ENCODE peak calls at places on chromosomes 2 and 18, in five cellular contexts. One of them, this sample, is unnamed.

GRCh38 chr2:187050409-187050998 is 201.5 kb upstream of the ZSWIM2 start:
- DNase-seq in NB4: no peak
- DNase-seq in ovary: no peak
- DNase-seq in MM.1S: no peak
- DNase-seq in cardiac muscle cell: peak
- DNase-seq in this sample: peak

GRCh38 chr2:67948057-67948456 is 114.7 kb downstream of the C1D start:
- DNase-seq in ovary: no peak
- DNase-seq in MM.1S: no peak
- DNase-seq in NB4: no peak
- DNase-seq in cardiac muscle cell: no peak
- DNase-seq in this sample: no peak

GRCh38 chr2:10895231-10895630 is 16.5 kb upstream of the KCNF1 start:
- DNase-seq in ovary: no peak
- DNase-seq in cardiac muscle cell: no peak
- DNase-seq in MM.1S: no peak
- DNase-seq in NB4: no peak
- DNase-seq in this sample: no peak

GRCh38 chr2:157627594-157628281 is 926 bp downstream of the ACVR1C start:
- DNase-seq in cardiac muscle cell: peak
- DNase-seq in MM.1S: peak
- DNase-seq in NB4: no peak
- DNase-seq in ovary: peak
- DNase-seq in this sample: peak

GRCh38 chr2:192735467-192735866 is 540.7 kb upstream of the TMEFF2 start:
- DNase-seq in MM.1S: no peak
- DNase-seq in cardiac muscle cell: no peak
- DNase-seq in ovary: no peak
- DNase-seq in NB4: no peak
- DNase-seq in this sample: no peak

GRCh38 chr2:112541315-112542122 is 746 bp upstream of the POLR1B start:
- DNase-seq in NB4: peak
- DNase-seq in ovary: peak
- DNase-seq in cardiac muscle cell: peak
- DNase-seq in MM.1S: peak
- DNase-seq in this sample: peak

GRCh38 chr2:217794133-217794986 is 208.4 kb downstream of the TNS1 start:
- DNase-seq in ovary: no peak
- DNase-seq in MM.1S: no peak
- DNase-seq in cardiac muscle cell: no peak
- DNase-seq in NB4: no peak
- DNase-seq in this sample: no peak

GRCh38 chr2:185372188-185372587 is 366.4 kb upstream of the FSIP2 start:
- DNase-seq in ovary: no peak
- DNase-seq in MM.1S: no peak
- DNase-seq in NB4: no peak
- DNase-seq in cardiac muscle cell: no peak
- DNase-seq in this sample: peak

GRCh38 chr2:181948227-181948626 is 37.4 kb upstream of the PPP1R1C start:
- DNase-seq in cardiac muscle cell: no peak
- DNase-seq in ovary: no peak
- DNase-seq in MM.1S: no peak
- DNase-seq in NB4: no peak
- DNase-seq in this sample: no peak

GRCh38 chr2:120710256-120710655 is 25.4 kb upstream of the GLI2 start:
- DNase-seq in MM.1S: no peak
- DNase-seq in ovary: no peak
- DNase-seq in NB4: no peak
- DNase-seq in cardiac muscle cell: no peak
- DNase-seq in this sample: peak

GRCh38 chr2:120708944-120709607 is 26.6 kb upstream of the GLI2 start:
- DNase-seq in cardiac muscle cell: no peak
- DNase-seq in NB4: no peak
- DNase-seq in ovary: no peak
- DNase-seq in MM.1S: no peak
- DNase-seq in this sample: no peak

GRCh38 chr2:120711694-120712093 is 24.0 kb upstream of the GLI2 start:
- DNase-seq in MM.1S: no peak
- DNase-seq in NB4: no peak
- DNase-seq in ovary: no peak
- DNase-seq in cardiac muscle cell: no peak
- DNase-seq in this sample: no peak

GRCh38 chr2:120707816-120708215 is 27.9 kb upstream of the GLI2 start:
- DNase-seq in ovary: no peak
- DNase-seq in MM.1S: no peak
- DNase-seq in NB4: no peak
- DNase-seq in cardiac muscle cell: no peak
- DNase-seq in this sample: no peak

GRCh38 chr2:120709608-120710041 is 26.0 kb upstream of the GLI2 start:
- DNase-seq in MM.1S: no peak
- DNase-seq in ovary: no peak
- DNase-seq in NB4: no peak
- DNase-seq in cardiac muscle cell: no peak
- DNase-seq in this sample: no peak
- H3K4me3 ChIP-seq in MM.1S: no peak
- H3K4me3 ChIP-seq in ovary: no peak
- H3K4me3 ChIP-seq in NB4: no peak
- H3K4me3 ChIP-seq in cardiac muscle cell: no peak
- H3K4me3 ChIP-seq in this sample: no peak

DNA sequence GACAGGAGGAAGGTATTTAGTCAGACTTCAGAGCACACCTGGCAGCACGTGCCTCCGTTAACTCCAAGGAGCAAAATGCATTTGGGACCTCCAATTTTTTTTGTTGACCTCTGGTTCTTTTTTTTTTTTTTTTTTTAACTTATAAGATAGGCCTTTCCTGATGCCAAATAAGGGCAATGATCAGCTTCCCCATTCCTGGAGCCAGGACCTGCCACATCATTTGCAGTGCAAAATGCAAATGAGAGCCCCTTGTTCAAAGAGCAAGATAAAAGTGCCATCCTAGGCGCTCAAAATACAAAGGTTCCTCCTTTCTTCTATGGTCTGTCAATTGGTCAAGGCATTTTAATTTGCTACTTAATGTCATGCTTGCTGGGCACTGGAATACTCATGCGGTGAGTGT is 133.2 kb upstream of the REV1 start:
- DNase-seq in NB4: no peak
- DNase-seq in cardiac muscle cell: no peak
- DNase-seq in MM.1S: no peak
- DNase-seq in ovary: no peak
- DNase-seq in this sample: no peak
- H3K4me3 ChIP-seq in NB4: no peak
- H3K4me3 ChIP-seq in cardiac muscle cell: no peak
- H3K4me3 ChIP-seq in MM.1S: no peak
- H3K4me3 ChIP-seq in ovary: no peak
- H3K4me3 ChIP-seq in this sample: no peak

GRCh38 chr18:58536534-58537271 is 92.2 kb downstream of the ALPK2 start:
- DNase-seq in cardiac muscle cell: no peak
- DNase-seq in MM.1S: peak
- DNase-seq in NB4: peak
- DNase-seq in ovary: no peak
- DNase-seq in this sample: no peak
- H3K4me3 ChIP-seq in cardiac muscle cell: no peak
- H3K4me3 ChIP-seq in MM.1S: no peak
- H3K4me3 ChIP-seq in NB4: no peak
- H3K4me3 ChIP-seq in ovary: no peak
- H3K4me3 ChIP-seq in this sample: no peak

GRCh38 chr2:37600735-37601134 is 70.7 kb downstream of the CDC42EP3 start:
- DNase-seq in NB4: peak
- DNase-seq in ovary: no peak
- DNase-seq in MM.1S: no peak
- DNase-seq in cardiac muscle cell: no peak
- DNase-seq in this sample: no peak
- H3K4me3 ChIP-seq in NB4: no peak
- H3K4me3 ChIP-seq in ovary: no peak
- H3K4me3 ChIP-seq in MM.1S: no peak
- H3K4me3 ChIP-seq in cardiac muscle cell: no peak
- H3K4me3 ChIP-seq in this sample: no peak

This sample was measured in astrocyte of the cerebellum.